ENCODE peak calls at places on chromosomes 5 and 9, in six cellular contexts. D, N, P, L, K and Q are unnamed samples.

GRCh38 chr5:150398432-150399157 is 14.1 kb downstream of the CD74 start:
- DNase-seq in P (no peak), L (no peak), K (no peak), D (no peak), N (peak; percentile 62), Q (peak; percentile 71)

GRCh38 chr5:122101636-122102285 is 23.7 kb upstream of the LOX start:
- DNase-seq in K (no peak), D (peak; percentile 23), L (peak; percentile 35), P (no peak), N (no peak), Q (no peak)

GRCh38 chr5:137395011-137395755 is 103.9 kb downstream of the SPOCK1 start:
- DNase-seq in P (no peak), L (no peak), K (no peak), N (no peak), D (no peak), Q (no peak)

GRCh38 chr9:127384901-127385300 is 12.1 kb upstream of the SLC2A8 start:
- DNase-seq in K (no peak), D (no peak), L (no peak), P (no peak), N (no peak), Q (no peak)

GRCh38 chr9:73093740-73094379 is 57.8 kb upstream of the ANXA1 start:
- DNase-seq in P (no peak), N (no peak), K (no peak), L (no peak), D (no peak), Q (no peak)

GRCh38 chr5:156755421-156756087 is 94.5 kb upstream of the PPP1R2B start:
- DNase-seq in K (no peak), P (no peak), D (no peak), N (no peak), L (no peak), Q (no peak)

GRCh38 chr9:68998812-68999211 is 15.1 kb downstream of the PRKACG start:
- DNase-seq in N (no peak), K (no peak), P (no peak), L (no peak), D (no peak), Q (no peak)

GRCh38 chr5:146165469-146165868 is 17.0 kb downstream of the LARS1 start:
- DNase-seq in K (no peak), N (no peak), D (no peak), L (no peak), P (no peak), Q (no peak)

GRCh38 chr9:123742009-123742767 is 187.7 kb downstream of the DENND1A start:
- DNase-seq in P (no peak), D (peak; percentile 91), L (no peak), N (no peak), K (no peak), Q (no peak)

GRCh38 chr9:98597372-98597771 is 111.4 kb downstream of the GABBR2 start:
- DNase-seq in D (no peak), P (no peak), K (no peak), L (no peak), N (no peak), Q (no peak)

GRCh38 chr5:74643160-74643562 is 2.6 kb upstream of the ENC1 start:
- DNase-seq in N (no peak), P (no peak), L (no peak), D (peak; percentile 57), K (no peak), Q (no peak)

GRCh38 chr9:112820886-112821285 is 69.8 kb downstream of the SLC46A2 start:
- DNase-seq in N (no peak), P (no peak), K (no peak), L (no peak), D (no peak), Q (no peak)

GRCh38 chr5:74054139-74054538 is 428.1 kb downstream of the ARHGEF28 start:
- DNase-seq in K (no peak), P (no peak), D (no peak), L (no peak), N (no peak), Q (no peak)

GRCh38 chr9:125889524-125890473 is 142.6 kb downstream of the PBX3 start:
- DNase-seq in K (no peak), D (no peak), P (no peak), L (no peak), N (peak; percentile 47), Q (peak; percentile 39)

GRCh38 chr9:33740075-33740474 is 55.3 kb upstream of the PRSS3 start:
- DNase-seq in K (no peak), N (no peak), L (no peak), D (no peak), P (no peak), Q (no peak)

GRCh38 chr9:26271495-26272122 is 593.4 kb upstream of the TUSC1 start:
- DNase-seq in K (no peak), P (no peak), D (no peak), N (no peak), L (no peak), Q (no peak)

GRCh38 chr5:96825243-96825642 is 17.5 kb upstream of the ERAP1 start:
- DNase-seq in L (no peak), P (no peak), D (no peak), N (no peak), K (no peak), Q (no peak)

GRCh38 chr5:133489632-133490031 is 122.7 kb downstream of the FSTL4 start:
- DNase-seq in D (peak; percentile 13), N (no peak), K (no peak), L (no peak), P (no peak), Q (no peak)
- TF ChIP-seq TAF1 in D (no peak), N (no peak), K (no peak), L (no peak), P (no peak), Q (no peak)

GRCh38 chr5:124651663-124652513 is 94.6 kb downstream of the ZNF608 start:
- DNase-seq in N (peak; percentile 37), P (no peak), L (peak; percentile 95), D (peak; percentile 52), K (no peak), Q (peak; percentile 44)
- TF ChIP-seq POLR2A in N (no peak), P (peak; percentile 47), L (peak; percentile 81), D (peak; percentile 27), K (peak; percentile 81), Q (peak; percentile 47)

GRCh38 chr5:33737284-33737683 is 154.5 kb downstream of the ADAMTS12 start:
- DNase-seq in L (no peak), D (no peak), K (no peak), N (no peak), P (no peak), Q (no peak)

GRCh38 chr5:33738097-33738496 is 153.7 kb downstream of the ADAMTS12 start:
- DNase-seq in L (no peak), P (no peak), N (no peak), D (no peak), K (no peak), Q (no peak)

GRCh38 chr5:33734541-33734940 is 157.2 kb downstream of the ADAMTS12 start:
- DNase-seq in D (no peak), L (no peak), P (no peak), K (no peak), N (no peak), Q (no peak)

GRCh38 chr5:33737697-33738096 is 154.1 kb downstream of the ADAMTS12 start:
- DNase-seq in K (no peak), D (no peak), P (no peak), L (no peak), N (no peak), Q (no peak)

GRCh38 chr5:33736510-33736909 is 155.3 kb downstream of the ADAMTS12 start:
- DNase-seq in K (no peak), N (no peak), P (no peak), L (no peak), D (peak; percentile 4), Q (no peak)
- TF ChIP-seq TAF1 in K (no peak), N (no peak), P (no peak), L (no peak), D (no peak), Q (no peak)

GRCh38 chr5:78693339-78693738 is 44.8 kb upstream of the LHFPL2 start:
- DNase-seq in P (no peak), L (no peak), D (no peak), N (no peak), K (no peak), Q (no peak)
- TF ChIP-seq POLR2A in P (no peak), L (no peak), D (no peak), N (no peak), K (no peak), Q (no peak)

GRCh38 chr5:38452201-38452600 is 104.2 kb downstream of the LIFR start:
- DNase-seq in D (no peak), N (no peak), K (no peak), P (no peak), L (no peak), Q (no peak)

GRCh38 chr5:38453506-38453905 is 102.9 kb downstream of the LIFR start:
- DNase-seq in K (peak; percentile 89), P (no peak), N (peak; percentile 41), D (no peak), L (no peak), Q (no peak)

GRCh38 chr5:38451372-38451735 is 105.1 kb downstream of the LIFR start:
- DNase-seq in N (no peak), L (no peak), K (no peak), P (no peak), D (no peak), Q (no peak)

GRCh38 chr5:38455797-38456330 is 100.6 kb downstream of the LIFR start:
- DNase-seq in N (no peak), L (no peak), P (no peak), D (no peak), K (no peak), Q (no peak)

GRCh38 chr5:38453921-38454320 is 102.5 kb downstream of the LIFR start:
- DNase-seq in K (no peak), P (no peak), L (no peak), N (no peak), D (no peak), Q (no peak)
- TF ChIP-seq TAF1 in K (no peak), P (no peak), L (no peak), N (no peak), D (no peak), Q (no peak)

GRCh38 chr9:137241490-137242328 is 622 bp downstream of the TUBB4B start:
- DNase-seq in K (no peak), L (peak; percentile 87), P (no peak), N (peak; percentile 65), D (peak; percentile 54), Q (peak; percentile 62)
- TF ChIP-seq POLR2A in K (no peak), L (peak; percentile 46), P (no peak), N (no peak), D (no peak), Q (no peak)

GRCh38 chr9:36928210-36928609 is 105.9 kb downstream of the PAX5 start:
- DNase-seq in P (no peak), K (no peak), L (no peak), N (no peak), D (no peak), Q (no peak)
- TF ChIP-seq TAF1 in P (no peak), K (no peak), L (no peak), N (no peak), D (no peak), Q (no peak)